ENCODE peak calls at places on chromosomes 4 and X, in four cellular contexts. M is cardiac fibroblast; S is stimulated activated CD4-positive, alpha-beta T cell treated with anti-CD3 and anti-CD28 coated beads, Interleukin-1b, Interleukin-23, amount 100 ng/mL, for 4 hours; R is activated CD4-positive, alpha-beta T cell treated with anti-CD3 and anti-CD28 coated beads for 1 hour. Z is an unnamed sample.
A peak's percentile ranks its signal among the peaks of the same experiment; 100 is the strongest.

GRCh38 chr4:184575306-184575705 is 73.9 kb downstream of the CASP3 start:
- DNase-seq in R (no peak), M (no peak), S (no peak), Z (no peak)

GRCh38 chr4:142719854-142720541 is 126.1 kb downstream of the INPP4B start:
- DNase-seq in R (no peak), M (peak; percentile 42), S (no peak), Z (no peak)

GRCh38 chrX:7191681-7192110 is 43.7 kb upstream of the PUDP start:
- DNase-seq in R (no peak), S (no peak), M (no peak), Z (no peak)

GRCh38 chrX:74535211-74535621 is 79.2 kb downstream of the RLIM start:
- DNase-seq in R (no peak), M (peak; percentile 76), S (no peak), Z (peak; percentile 59)

GRCh38 chrX:118026631-118027030 is 90.0 kb downstream of the KLHL13 start:
- DNase-seq in R (no peak), M (no peak), S (no peak), Z (no peak)

GRCh38 chr4:179989975-179990374 is 2253.2 kb upstream of the TENM3 start:
- DNase-seq in S (no peak), R (no peak), M (no peak), Z (no peak)

GRCh38 chrX:149650162-149650561 is 18.6 kb upstream of the TMEM185A start:
- DNase-seq in M (no peak), S (no peak), R (no peak), Z (no peak)

GRCh38 chr4:150164956-150165355 is 86.7 kb downstream of the DCLK2 start:
- DNase-seq in R (no peak), S (no peak), M (no peak), Z (no peak)

GRCh38 chrX:1468250-1468772 is 15.6 kb upstream of the ASMTL start:
- DNase-seq in S (peak; percentile 65), M (peak; percentile 12), R (peak; percentile 69), Z (peak; percentile 72)

GRCh38 chr4:128553665-128554515 is 255.6 kb upstream of the JADE1 start:
- DNase-seq in S (no peak), R (no peak), M (no peak), Z (no peak)

GRCh38 chr4:128913228-128913627 is 103.7 kb downstream of the JADE1 start:
- DNase-seq in S (no peak), R (no peak), M (no peak), Z (no peak)

GRCh38 chr4:176498857-176499256 is 179.1 kb downstream of the SPCS3 start:
- DNase-seq in R (no peak), M (peak; percentile 25), S (no peak), Z (peak; percentile 1)

GRCh38 chrX:151954730-151955129 is 19.7 kb downstream of the GABRE start:
- DNase-seq in R (no peak), M (no peak), S (no peak), Z (no peak)

GRCh38 chr4:176188654-176189053 is 6.7 kb downstream of the SPATA4 start:
- DNase-seq in R (no peak), S (no peak), M (no peak), Z (no peak)

GRCh38 chrX:75278991-75279390 is 5.1 kb downstream of the UPRT start:
- DNase-seq in R (no peak), M (no peak), S (no peak), Z (no peak)

GRCh38 chrX:115233497-115234219 is at the start of gene LRCH2:
- DNase-seq in R (no peak), S (no peak), M (peak; percentile 58), Z (peak; percentile 42)

GRCh38 chr4:71275570-71275969 is 63.2 kb upstream of the SLC4A4 start:
- DNase-seq in S (no peak), M (no peak), R (no peak), Z (no peak)

GRCh38 chrX:17030580-17031285 is 84.3 kb downstream of the REPS2 start:
- DNase-seq in M (no peak), S (no peak), R (no peak), Z (no peak)

GRCh38 chrX:111095974-111096870 is at the start of gene PAK3:
- DNase-seq in R (no peak), S (peak; percentile 2), M (peak; percentile 57), Z (peak; percentile 78)

GRCh38 chr4:139245590-139245989 is 34.4 kb downstream of the MGARP start:
- DNase-seq in M (peak; percentile 40), S (no peak), R (no peak), Z (no peak)